ENCODE peak calls at places on chromosome 12, in nine cellular contexts. F is activated T-cell treated with anti-CD3 and anti-CD28 coated beads for 48 hours, I is IMR-90, M is SK-N-SH, R is suprapubic skin, S is endothelial cell, T is ovary, Y is amygdala, B is astrocyte of the spinal cord. E is an unnamed sample.

GRCh38 chr12:121986494-121987245 is 35.0 kb upstream of the BCL7A start:
- DNase-seq in F (no peak), I (no peak), M (no peak), R (no peak), S (no peak), T (no peak), Y (no peak), B (no peak), E (peak)

GRCh38 chr12:103821773-103822172 is 19.3 kb downstream of the NT5DC3 start:
- DNase-seq in F (no peak), I (peak), M (no peak), R (no peak), S (no peak), T (no peak), Y (no peak), B (peak), E (no peak)

GRCh38 chr12:3231399-3231876 is 154.3 kb downstream of the TSPAN9 start:
- DNase-seq in F (no peak), I (no peak), M (no peak), R (no peak), S (no peak), T (no peak), Y (no peak), B (no peak), E (peak)

GRCh38 chr12:118356809-118357326 is 15.8 kb downstream of the TAOK3 start:
- DNase-seq in F (no peak), I (peak), M (no peak), R (no peak), S (no peak), T (no peak), Y (no peak), B (peak), E (no peak)

GRCh38 chr12:53492830-53493609 is 6.2 kb downstream of the MAP3K12 start:
- DNase-seq in F (peak), I (peak), M (peak), R (peak), S (peak), T (peak), Y (peak), B (peak), E (peak)

GRCh38 chr12:92543872-92544271 is 158.9 kb upstream of the PLEKHG7 start:
- DNase-seq in F (no peak), I (peak), M (no peak), R (no peak), S (no peak), T (no peak), Y (no peak), B (no peak), E (no peak)

GRCh38 chr12:119603767-119604166 is 10.2 kb downstream of the TMEM233 start:
- DNase-seq in F (no peak), I (no peak), M (no peak), R (no peak), S (no peak), T (no peak), Y (no peak), B (no peak), E (no peak)

GRCh38 chr12:62683724-62684501 is 217.3 kb downstream of the MON2 start:
- DNase-seq in F (no peak), I (peak), M (peak), R (peak), S (no peak), T (peak), Y (no peak), B (peak), E (no peak)

GRCh38 chr12:89678225-89678624 is 30.4 kb downstream of the ATP2B1 start:
- DNase-seq in F (no peak), I (no peak), M (no peak), R (no peak), S (no peak), T (no peak), Y (no peak), B (no peak), E (no peak)

GRCh38 chr12:92208613-92209121 is 63.0 kb upstream of the BTG1 start:
- DNase-seq in F (no peak), I (peak), M (no peak), R (no peak), S (no peak), T (no peak), Y (no peak), B (peak), E (peak)

GRCh38 chr12:87995581-87996178 is 33.5 kb downstream of the C12orf50 start:
- DNase-seq in F (peak), I (peak), M (peak), R (no peak), S (peak), T (peak), Y (peak), B (peak), E (peak)

GRCh38 chr12:69074559-69075349 is 141.8 kb upstream of the CPM start:
- DNase-seq in F (no peak), I (no peak), M (no peak), R (no peak), S (no peak), T (no peak), Y (no peak), B (no peak), E (no peak)

GRCh38 chr12:51247523-51248206 is 9.0 kb downstream of the DAZAP2 start:
- DNase-seq in F (no peak), I (no peak), M (no peak), R (no peak), S (peak), T (no peak), Y (no peak), B (no peak), E (no peak)

GRCh38 chr12:103469716-103470115 is 26.1 kb downstream of the C12orf42 start:
- DNase-seq in F (no peak), I (no peak), M (no peak), R (no peak), S (no peak), T (no peak), Y (no peak), B (no peak), E (no peak)

GRCh38 chr12:76757694-76758093 is 6.2 kb upstream of the ZDHHC17 start:
- DNase-seq in F (no peak), I (peak), M (no peak), R (no peak), S (no peak), T (no peak), Y (no peak), B (no peak), E (no peak)

GRCh38 chr12:40375076-40375475 is 150.3 kb downstream of the LRRK2 start:
- DNase-seq in F (no peak), I (peak), M (no peak), R (no peak), S (no peak), T (no peak), Y (no peak), B (no peak), E (no peak)

GRCh38 chr12:52390739-52391617 is 5.5 kb upstream of the KRT84 start:
- DNase-seq in F (no peak), I (peak), M (peak), R (no peak), S (peak), T (no peak), Y (no peak), B (no peak), E (peak)

GRCh38 chr12:51517800-51518199 is 73.2 kb upstream of the SCN8A start:
- DNase-seq in F (no peak), I (no peak), M (no peak), R (no peak), S (no peak), T (no peak), Y (no peak), B (no peak), E (no peak)

GRCh38 chr12:27161458-27162228 is 79.3 kb upstream of the C12orf71 start:
- DNase-seq in F (no peak), I (no peak), M (no peak), R (no peak), S (no peak), T (no peak), Y (no peak), B (no peak), E (no peak)

GRCh38 chr12:125065753-125066570 is 727 bp downstream of the AACS start:
- DNase-seq in F (no peak), I (no peak), M (peak), R (no peak), S (peak), T (no peak), Y (no peak), B (no peak), E (no peak)

GRCh38 chr12:42985506-42985905 is 396.0 kb upstream of the PRICKLE1 start:
- DNase-seq in F (no peak), I (peak), M (no peak), R (no peak), S (peak), T (no peak), Y (no peak), B (no peak), E (no peak)

GRCh38 chr12:111942557-111942956 is 70.4 kb downstream of the TMEM116 start:
- DNase-seq in F (no peak), I (peak), M (no peak), R (no peak), S (no peak), T (no peak), Y (no peak), B (peak), E (no peak)

GRCh38 chr12:52521581-52522266 is 1.5 kb upstream of the KRT5 start:
- DNase-seq in F (no peak), I (no peak), M (no peak), R (no peak), S (no peak), T (no peak), Y (no peak), B (peak), E (peak)

GRCh38 chr12:67873355-67873754 is 115.9 kb upstream of the IFNG-AS1 start:
- DNase-seq in F (no peak), I (no peak), M (no peak), R (no peak), S (no peak), T (no peak), Y (no peak), B (no peak), E (no peak)

GRCh38 chr12:121872546-121873223 is 14.0 kb upstream of the HPD start:
- DNase-seq in F (peak), I (peak), M (peak), R (no peak), S (no peak), T (peak), Y (peak), B (peak), E (peak)

E was measured in D341Med.